ENCODE peak calls at places on chromosomes 1 and 21, in nine cellular contexts. I, H, T, X, P, G, M, D and U are unnamed samples.

GRCh38 chr1:228367798-228368791 is 38.5 kb downstream of the TRIM11 start:
- DNase-seq in X (no peak), M (peak; percentile 80), D (no peak), P (no peak), H (no peak), G (no peak), I (peak; percentile 14), T (no peak), U (no peak)

GRCh38 chr1:224340711-224341384 is 10.9 kb upstream of the NVL start:
- DNase-seq in I (peak; percentile 4), D (peak; percentile 8), H (no peak), G (peak; percentile 39), T (no peak), P (peak; percentile 8), X (no peak), M (peak; percentile 37), U (peak; percentile 34)

GRCh38 chr21:20308586-20308985 is 689.6 kb upstream of the NCAM2 start:
- DNase-seq in G (no peak), P (no peak), M (no peak), T (no peak), I (no peak), H (no peak), X (no peak), D (no peak), U (no peak)

GRCh38 chr1:96999191-96999590 is 277.6 kb downstream of the PTBP2 start:
- DNase-seq in M (no peak), G (no peak), H (no peak), T (no peak), I (peak; percentile 10), X (no peak), D (no peak), P (no peak), U (no peak)

GRCh38 chr1:30652151-30652915 is 71.1 kb downstream of the MATN1 start:
- DNase-seq in P (no peak), M (no peak), G (no peak), I (no peak), X (no peak), D (no peak), H (no peak), T (no peak), U (no peak)

GRCh38 chr1:51463561-51463960 is 55.5 kb downstream of the EPS15 start:
- DNase-seq in G (no peak), D (no peak), I (no peak), P (no peak), X (no peak), H (no peak), T (no peak), M (no peak), U (no peak)

GRCh38 chr1:33399375-33399774 is 31.5 kb downstream of the PHC2 start:
- DNase-seq in D (no peak), T (no peak), I (no peak), M (no peak), G (no peak), H (no peak), P (no peak), X (no peak), U (no peak)

GRCh38 chr1:41520951-41521742 is 36.7 kb upstream of the EDN2 start:
- DNase-seq in D (no peak), T (no peak), P (no peak), M (no peak), H (no peak), G (no peak), I (no peak), X (no peak), U (no peak)

GRCh38 chr1:167564592-167564991 is 11.0 kb upstream of the CREG1 start:
- DNase-seq in G (no peak), T (no peak), D (no peak), I (no peak), M (no peak), H (no peak), X (no peak), P (no peak), U (no peak)

GRCh38 chr1:3785458-3786157 is 10.7 kb downstream of the LRRC47 start:
- DNase-seq in T (no peak), H (no peak), P (no peak), I (peak; percentile 20), G (no peak), M (no peak), D (no peak), X (no peak), U (no peak)

GRCh38 chr1:66177483-66177882 is 356.5 kb upstream of the SGIP1 start:
- DNase-seq in H (no peak), M (no peak), P (no peak), D (no peak), X (no peak), T (no peak), G (no peak), I (no peak), U (no peak)